ENCODE peak calls at places on chromosomes 3 and 15, in five cellular contexts. X, P, V, F and T are unnamed samples.

GRCh38 chr15:71278989-71279756 is 163.9 kb downstream of the THSD4 start:
- DNase-seq in F (peak), X (peak), P (no peak), V (peak), T (no peak)

GRCh38 chr15:40097968-40098476 is 10.7 kb downstream of the BMF start:
- DNase-seq in V (peak), X (peak), P (no peak), F (no peak), T (no peak)

GRCh38 chr15:40044717-40045571 is 6.0 kb upstream of the SRP14 start:
- DNase-seq in F (peak), V (peak), P (peak), X (peak), T (peak)

GRCh38 chr15:66863382-66864085 is 161.5 kb downstream of the SMAD6 start:
- DNase-seq in X (no peak), P (no peak), V (no peak), F (no peak), T (no peak)

GRCh38 chr15:28904541-28905303 is 18.9 kb downstream of the APBA2 start:
- DNase-seq in X (no peak), V (no peak), P (peak), F (no peak), T (no peak)

GRCh38 chr15:60328852-60329443 is 68.8 kb downstream of the ANXA2 start:
- DNase-seq in X (no peak), V (peak), P (peak), F (no peak), T (no peak)

GRCh38 chr3:66817946-66818557 is 180.1 kb upstream of the KBTBD8 start:
- DNase-seq in P (no peak), F (no peak), X (peak), V (no peak), T (no peak)

GRCh38 chr3:14403636-14404395 is 1.4 kb downstream of the SLC6A6 start:
- DNase-seq in P (no peak), X (peak), F (no peak), V (peak), T (no peak)

GRCh38 chr3:46660003-46660402 is 33.5 kb downstream of the ALS2CL start:
- DNase-seq in F (no peak), P (no peak), X (no peak), V (no peak), T (no peak)

GRCh38 chr3:53495091-53495517 is 693 bp downstream of the CACNA1D start:
- DNase-seq in P (no peak), V (no peak), F (no peak), X (no peak), T (no peak)

GRCh38 chr3:23656821-23657220 is 148.9 kb upstream of the UBE2E1 start:
- DNase-seq in X (no peak), P (no peak), F (no peak), V (no peak), T (no peak)

GRCh38 chr15:101150723-101151040 is 101.2 kb downstream of the CHSY1 start:
- DNase-seq in P (no peak), V (no peak), X (no peak), F (no peak), T (no peak)

GRCh38 chr3:99686955-99687612 is 48.7 kb downstream of the COL8A1 start:
- DNase-seq in P (peak), X (peak), V (peak), F (no peak), T (no peak)

GRCh38 chr3:127970966-127971592 is 56.0 kb downstream of the KBTBD12 start:
- DNase-seq in X (no peak), V (peak), P (no peak), F (no peak), T (no peak)

GRCh38 chr15:77035999-77036471 is 34.9 kb downstream of the TSPAN3 start:
- DNase-seq in X (no peak), F (no peak), V (no peak), P (no peak), T (no peak)

GRCh38 chr15:63600001-63600645 is 2.9 kb downstream of the FBXL22 start:
- DNase-seq in X (peak), V (peak), P (peak), F (no peak), T (no peak)

GRCh38 chr3:149401215-149401925 is 23.9 kb upstream of the TM4SF1 start:
- DNase-seq in V (peak), P (no peak), X (no peak), F (no peak), T (no peak)